ENCODE peak calls at places on chromosomes 4 and X, in four cellular contexts. I is Peyer's patch, N is adrenal gland, C is transverse colon. B is an unnamed sample.

GRCh38 chrX:133362538-133362937 is 52.8 kb downstream of the GPC4 start:
- DNase-seq in C (no peak), N (no peak), I (no peak), B (no peak)

GRCh38 chr4:17260395-17260907 is 251.4 kb downstream of the QDPR start:
- DNase-seq in N (no peak), C (no peak), I (no peak), B (no peak)

GRCh38 chrX:42577936-42578335 is 200.0 kb downstream of the PPP1R2C start:
- DNase-seq in N (no peak), C (no peak), I (no peak), B (no peak)

GRCh38 chrX:10089378-10089795 is 67.4 kb upstream of the CLCN4 start:
- DNase-seq in C (no peak), N (no peak), I (no peak), B (no peak)

GRCh38 chr4:84568496-84568895 is 14.4 kb upstream of the CDS1 start:
- DNase-seq in I (no peak), N (no peak), C (no peak), B (no peak)

GRCh38 chr4:23819041-23819511 is 70.8 kb downstream of the PPARGC1A start:
- DNase-seq in I (no peak), C (no peak), N (no peak), B (no peak)

GRCh38 chr4:173264245-173264959 is 69.8 kb downstream of the HMGB2 start:
- DNase-seq in I (peak; percentile 52), N (peak; percentile 17), C (peak; percentile 31), B (no peak)

GRCh38 chrX:2383735-2384134 is 117.0 kb downstream of the DHRSX start:
- DNase-seq in N (no peak), C (peak; percentile 53), I (no peak), B (no peak)

GRCh38 chrX:71302461-71303213 is 1.1 kb downstream of the ITGB1BP2 start:
- DNase-seq in N (no peak), C (no peak), I (no peak), B (no peak)

GRCh38 chr4:95217197-95217596 is 331.6 kb downstream of the UNC5C start:
- DNase-seq in I (no peak), N (no peak), C (no peak), B (no peak)

GRCh38 chr4:20318011-20318898 is 66.5 kb downstream of the SLIT2 start:
- DNase-seq in I (no peak), C (no peak), N (no peak), B (no peak)

GRCh38 chr4:20319785-20320184 is 68.1 kb downstream of the SLIT2 start:
- DNase-seq in C (no peak), N (no peak), I (no peak), B (no peak)

GRCh38 chr4:20317424-20317985 is 65.8 kb downstream of the SLIT2 start:
- DNase-seq in N (no peak), I (no peak), C (no peak), B (no peak)

GRCh38 chr4:20318899-20319291 is 67.2 kb downstream of the SLIT2 start:
- DNase-seq in C (no peak), I (no peak), N (no peak), B (no peak)

GRCh38 chr4:20320232-20320631 is 68.5 kb downstream of the SLIT2 start:
- DNase-seq in I (no peak), N (no peak), C (no peak), B (no peak)
- TF ChIP-seq CTCF in I (no peak), N (no peak), C (no peak), B (no peak)

GRCh38 chr4:42750091-42750490 is 93.2 kb upstream of the ATP8A1 start:
- DNase-seq in C (no peak), N (peak; percentile 26), I (peak; percentile 20), B (no peak)

GRCh38 chr4:42750831-42751230 is 93.9 kb upstream of the ATP8A1 start:
- DNase-seq in C (no peak), N (no peak), I (no peak), B (no peak)
- TF ChIP-seq POLR2A in C (no peak), N (no peak), I (no peak), B (no peak)

GRCh38 chr4:148286043-148286442 is 156.2 kb downstream of the NR3C2 start:
- DNase-seq in C (no peak), I (no peak), N (no peak), B (no peak)

GRCh38 chr4:148287111-148287510 is 155.1 kb downstream of the NR3C2 start:
- DNase-seq in N (no peak), I (no peak), C (no peak), B (no peak)

GRCh38 chr4:148283665-148284064 is 158.5 kb downstream of the NR3C2 start:
- DNase-seq in I (no peak), N (no peak), C (no peak), B (no peak)

GRCh38 chr4:148288448-148288847 is 153.8 kb downstream of the NR3C2 start:
- DNase-seq in I (no peak), C (no peak), N (peak; percentile 25), B (no peak)

DNA sequence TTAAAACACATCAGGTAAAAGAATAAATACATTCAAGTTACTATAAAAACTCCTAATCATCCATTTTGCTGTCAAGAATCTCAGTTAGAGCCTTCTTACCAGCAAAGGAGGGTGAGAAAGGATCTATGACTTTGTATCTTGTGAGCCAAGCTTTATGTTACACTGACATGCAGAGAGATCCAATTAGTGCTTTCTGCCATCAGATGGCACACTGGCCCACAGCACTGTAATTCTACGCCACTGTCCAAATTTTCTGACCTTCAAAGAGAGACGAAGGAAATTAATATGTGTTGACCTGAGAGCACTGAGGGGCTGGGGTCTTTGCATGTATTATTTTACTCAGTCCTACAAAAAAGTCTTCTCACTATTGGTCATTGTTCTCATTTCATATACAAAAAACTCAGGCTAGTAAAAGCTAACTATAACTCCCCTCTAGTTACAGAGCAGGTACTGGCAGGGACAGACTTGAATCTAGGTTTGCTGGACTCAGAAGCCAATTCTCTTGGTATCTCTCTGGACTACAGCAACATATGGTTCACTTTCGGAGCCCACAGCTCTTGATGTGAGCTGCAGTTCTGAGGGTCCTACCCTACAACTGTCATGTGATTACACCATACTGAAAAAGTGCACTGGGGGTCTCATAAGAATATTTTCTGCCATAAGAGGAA is 157.6 kb downstream of the NR3C2 start:
- DNase-seq in I (no peak), N (peak; percentile 40), C (no peak), B (no peak)
- TF ChIP-seq CTCF in I (no peak), N (peak; percentile 53), C (peak; percentile 19), B (no peak)

DNA sequence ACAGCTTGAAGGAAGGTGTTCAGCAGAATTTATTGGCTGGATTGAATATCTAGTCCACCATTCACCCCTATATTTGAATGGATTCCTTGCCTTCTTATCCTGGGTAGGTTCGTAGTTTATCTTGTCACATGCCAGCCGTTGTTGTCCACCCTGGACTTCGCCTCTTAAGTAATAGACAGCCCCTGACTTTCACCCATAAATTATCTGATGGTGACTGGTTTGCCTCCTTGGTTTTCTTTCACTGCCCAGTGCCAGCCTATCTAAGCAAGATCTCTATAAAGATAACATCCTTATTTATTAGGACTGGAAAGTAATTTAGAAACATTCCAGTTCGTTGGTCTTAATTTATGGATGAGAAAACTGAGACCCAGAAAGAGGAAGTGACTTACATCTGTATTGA is 410.3 kb downstream of the RPA4 start:
- DNase-seq in N (no peak), C (no peak), I (no peak), B (no peak)
- TF ChIP-seq POLR2A in N (no peak), C (no peak), I (no peak), B (no peak)

GRCh38 chr4:159444668-159445067 is 341.8 kb downstream of the RAPGEF2 start:
- DNase-seq in I (no peak), C (no peak), N (no peak), B (no peak)
- TF ChIP-seq CTCF in I (no peak), C (no peak), N (no peak), B (no peak)

GRCh38 chr4:6929339-6929734 is 19.7 kb downstream of the TBC1D14 start:
- DNase-seq in N (no peak), I (no peak), C (no peak), B (no peak)
- TF ChIP-seq POLR2A in N (no peak), I (no peak), C (no peak), B (no peak)

GRCh38 chrX:52359614-52360232 is 9.1 kb upstream of the XAGE2 start:
- DNase-seq in C (no peak), N (no peak), I (no peak), B (peak; percentile 10)

GRCh38 chrX:52368368-52369055 is at the start of gene XAGE2:
- DNase-seq in I (no peak), N (no peak), C (no peak), B (no peak)

GRCh38 chrX:52363247-52363883 is 5.5 kb upstream of the XAGE2 start:
- DNase-seq in I (no peak), C (peak; percentile 21), N (no peak), B (no peak)
- TF ChIP-seq CTCF in I (no peak), C (no peak), N (no peak), B (no peak)